ENCODE peak calls at places on chromosome 7, in nine cellular contexts. C is AG04449, V is sigmoid colon, I is ovary, F is AG04450, O is stomach, G is heart left ventricle, S is adrenal gland, Q is fibroblast of mammary gland. J is an unnamed sample.
A peak's percentile ranks its signal among the peaks of the same experiment; 100 is the strongest.

GRCh38 chr7:78770422-78771410 is 682.8 kb downstream of the MAGI2 start:
- DNase-seq in C (no peak), V (no peak), I (no peak), F (peak; percentile 37), O (no peak), G (no peak), S (no peak), Q (peak; percentile 30), J (no peak)

GRCh38 chr7:130421685-130422084 is 19.1 kb downstream of the CEP41 start:
- DNase-seq in C (no peak), V (no peak), I (no peak), F (no peak), O (no peak), G (no peak), S (no peak), Q (peak; percentile 45), J (peak; percentile 48)

GRCh38 chr7:18753972-18754610 is 258.5 kb downstream of the HDAC9 start:
- DNase-seq in C (peak; percentile 92), V (no peak), I (no peak), F (peak; percentile 71), O (no peak), G (no peak), S (no peak), Q (peak; percentile 96), J (peak; percentile 95)

GRCh38 chr7:98250789-98251188 is 1.2 kb downstream of the TECPR1 start:
- DNase-seq in C (no peak), V (no peak), I (no peak), F (no peak), O (no peak), G (no peak), S (no peak), Q (no peak), J (no peak)

GRCh38 chr7:122211362-122211761 is 67.3 kb upstream of the AASS start:
- DNase-seq in C (no peak), V (no peak), I (no peak), F (no peak), O (no peak), G (no peak), S (no peak), Q (no peak), J (no peak)

GRCh38 chr7:159012353-159013069 is 132.2 kb downstream of the VIPR2 start:
- DNase-seq in C (no peak), V (peak; percentile 93), I (peak; percentile 57), F (no peak), O (peak; percentile 88), G (peak; percentile 84), S (no peak), Q (no peak), J (no peak)

GRCh38 chr7:14446829-14447228 is 455.7 kb downstream of the DGKB start:
- DNase-seq in C (no peak), V (no peak), I (no peak), F (no peak), O (no peak), G (no peak), S (no peak), Q (no peak), J (no peak)

GRCh38 chr7:96088579-96088978 is 233.3 kb downstream of the SLC25A13 start:
- DNase-seq in C (no peak), V (no peak), I (no peak), F (no peak), O (no peak), G (no peak), S (no peak), Q (no peak), J (no peak)

GRCh38 chr7:139936760-139937310 is 107.8 kb downstream of the TBXAS1 start:
- DNase-seq in C (peak; percentile 26), V (no peak), I (no peak), F (peak; percentile 62), O (no peak), G (no peak), S (peak; percentile 40), Q (peak; percentile 93), J (peak; percentile 49)

DNA sequence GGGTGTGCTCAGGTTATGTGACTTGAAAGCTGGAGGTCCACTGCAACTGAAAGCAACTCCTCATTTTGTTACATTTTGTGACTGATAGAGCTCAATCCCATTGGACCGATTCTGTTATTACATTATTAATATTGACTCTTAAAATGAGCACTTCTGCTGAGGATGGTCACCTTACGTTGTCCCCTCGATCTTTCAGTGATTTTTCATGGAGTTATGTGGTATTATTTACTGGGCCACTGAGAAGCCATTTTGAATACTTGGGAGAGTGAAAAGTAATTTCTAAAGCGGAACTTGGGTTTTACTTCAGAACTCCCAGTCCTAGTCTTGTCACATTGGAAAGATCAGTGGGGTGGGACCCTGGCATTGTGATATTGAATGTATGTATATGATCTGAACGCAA is 96.3 kb upstream of the FAM180A start:
- DNase-seq in C (no peak), V (no peak), I (no peak), F (no peak), O (no peak), G (no peak), S (no peak), Q (no peak), J (no peak)
- H3K4me3 ChIP-seq in C (no peak overlapping the region), V (no peak overlapping the region), I (no peak overlapping the region), F (no peak overlapping the region), O (no peak overlapping the region), G (no peak overlapping the region), S (no peak overlapping the region), Q (no peak overlapping the region), J (no peak overlapping the region)

GRCh38 chr7:136117539-136117938 is 140.4 kb upstream of the MTPN start:
- DNase-seq in C (no peak), V (no peak), I (no peak), F (no peak), O (no peak), G (no peak), S (no peak), Q (no peak), J (no peak)

GRCh38 chr7:136116186-136116585 is 139.0 kb upstream of the MTPN start:
- DNase-seq in C (no peak), V (no peak), I (no peak), F (no peak), O (no peak), G (no peak), S (no peak), Q (no peak), J (no peak)

DNA sequence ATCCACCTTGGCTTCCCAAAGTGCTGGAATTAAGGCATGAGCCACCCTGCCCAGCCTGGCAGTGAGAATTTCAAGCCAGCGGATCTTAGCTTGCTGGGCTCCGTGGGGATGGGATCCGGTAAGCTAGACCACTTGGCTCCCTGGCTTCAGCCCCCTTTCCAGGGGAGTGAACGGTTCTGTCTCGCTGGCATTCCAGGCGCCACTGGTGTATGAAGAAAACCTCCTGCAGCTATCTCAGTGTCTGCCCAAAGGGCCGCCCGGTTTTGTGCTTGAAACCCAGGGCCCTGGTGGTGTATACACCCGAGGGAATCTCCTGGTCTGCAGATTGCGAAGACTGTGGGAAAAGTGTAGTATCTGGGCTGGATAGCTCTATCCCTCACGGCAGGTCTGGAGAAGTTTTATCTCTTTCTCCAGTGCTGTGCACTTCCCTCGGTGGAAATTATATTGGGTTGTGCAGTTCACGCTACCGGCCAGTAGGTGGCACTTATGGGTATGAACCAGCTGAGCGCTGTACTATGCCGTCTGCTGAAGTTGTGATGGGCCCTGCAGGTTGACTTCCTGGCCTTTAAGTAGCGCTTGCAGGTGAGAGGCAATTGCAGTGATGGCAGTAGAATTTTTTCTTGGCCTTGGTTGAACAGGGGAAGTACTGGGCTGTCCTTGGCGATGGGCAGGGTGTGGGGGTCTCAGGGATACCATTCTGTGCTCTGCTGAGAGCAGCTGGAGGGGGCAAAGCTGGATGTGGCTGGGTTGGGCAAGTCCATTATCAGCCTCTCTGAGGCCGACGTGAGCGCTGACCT is 138.0 kb upstream of the MTPN start:
- DNase-seq in C (no peak), V (no peak), I (no peak), F (peak; percentile 20), O (peak; percentile 28), G (peak; percentile 39), S (peak; percentile 57), Q (peak; percentile 47), J (no peak)
- TF ChIP-seq CTCF in C (peak; percentile 71), V (peak; percentile 65), I (no peak), F (peak; percentile 79), O (peak; percentile 11), G (peak; percentile 58), S (peak; percentile 64), Q (peak; percentile 68), J (peak; percentile 66)

GRCh38 chr7:100132126-100132525 is 5.4 kb downstream of the MBLAC1 start:
- DNase-seq in C (no peak), V (no peak), I (no peak), F (no peak), O (no peak), G (no peak), S (no peak), Q (no peak), J (no peak)

GRCh38 chr7:100142461-100142860 is 6.3 kb upstream of the LAMTOR4 start:
- DNase-seq in C (no peak), V (no peak), I (no peak), F (no peak), O (no peak), G (no peak), S (no peak), Q (no peak), J (no peak)

GRCh38 chr7:100132697-100133137 is 6.0 kb downstream of the MBLAC1 start:
- DNase-seq in C (no peak), V (no peak), I (peak; percentile 53), F (no peak), O (peak; percentile 72), G (peak; percentile 52), S (peak; percentile 71), Q (peak; percentile 66), J (peak; percentile 38)

GRCh38 chr7:100141554-100141949 is 7.2 kb upstream of the LAMTOR4 start:
- DNase-seq in C (no peak), V (no peak), I (no peak), F (no peak), O (no peak), G (no peak), S (no peak), Q (no peak), J (no peak)

DNA sequence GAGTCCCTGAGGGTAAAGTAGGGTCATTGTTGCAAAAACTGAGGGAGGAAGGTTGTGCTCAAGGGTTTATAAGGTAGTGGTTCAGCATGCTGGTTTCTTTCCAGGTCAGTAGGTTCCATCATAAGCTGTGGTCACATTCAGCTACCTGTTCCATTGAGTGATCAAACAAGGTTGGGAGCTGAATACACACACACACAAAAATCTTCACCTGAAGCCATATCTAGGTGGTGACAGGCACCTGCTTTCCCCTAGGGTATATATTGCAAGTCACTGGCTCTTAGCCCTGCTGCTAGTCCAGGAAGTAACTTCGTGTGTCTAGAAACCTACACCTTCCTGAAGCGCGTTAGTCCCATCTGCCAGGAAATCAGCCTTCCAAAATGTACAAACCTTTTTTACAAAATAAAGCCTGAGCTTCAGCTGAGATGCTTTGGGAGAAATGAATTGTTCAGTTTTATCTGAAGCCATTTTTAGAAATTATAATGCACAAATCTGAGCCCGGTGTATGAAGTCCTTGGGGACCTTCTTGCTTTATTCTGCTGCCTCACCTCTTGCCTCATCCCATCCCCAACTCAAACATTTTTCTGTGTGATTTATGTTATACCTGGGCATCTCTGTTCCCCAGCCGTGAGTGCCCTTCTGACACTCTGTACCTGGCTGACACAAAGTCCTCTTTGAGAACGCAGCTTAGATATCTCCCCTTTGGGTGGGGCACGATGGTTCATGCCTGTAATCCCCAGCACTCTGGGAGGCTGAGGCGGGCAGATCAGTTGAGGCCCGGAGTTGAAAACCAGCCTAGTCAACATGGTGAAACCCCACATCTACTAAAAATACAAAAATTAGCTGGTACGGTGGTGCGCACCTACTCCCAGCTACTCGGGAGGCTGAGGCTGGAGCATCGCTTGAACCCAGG is 10.6 kb upstream of the LAMTOR4 start:
- DNase-seq in C (no peak), V (no peak), I (no peak), F (no peak), O (peak; percentile 63), G (no peak), S (no peak), Q (no peak), J (no peak)
- H3K4me3 ChIP-seq in C (no peak overlapping the region), V (no peak overlapping the region), I (no peak overlapping the region), F (no peak overlapping the region), O (no peak overlapping the region), G (no peak overlapping the region), S (no peak overlapping the region), Q (no peak overlapping the region), J (no peak overlapping the region)

GRCh38 chr7:24475573-24475972 is 97.7 kb upstream of the PALS2 start:
- DNase-seq in C (no peak), V (no peak), I (no peak), F (no peak), O (no peak), G (no peak), S (no peak), Q (no peak), J (no peak)
- TF ChIP-seq CTCF in C (no peak), V (no peak), I (no peak), F (no peak), O (no peak), G (no peak), S (no peak), Q (no peak), J (no peak)